ENCODE peak calls at places on chromosomes 13 and 19, in four cellular contexts. B is AG04450, U is glutamatergic neuron, Q is lower leg skin. E is an unnamed sample.

GRCh38 chr13:93079294-93079693 is 147.3 kb upstream of the GPC6 start:
- DNase-seq in B (no peak), U (no peak), Q (no peak), E (no peak)

GRCh38 chr19:30696514-30696913 is 324.3 kb downstream of the ZNF536 start:
- DNase-seq in B (no peak), U (peak; percentile 77), Q (peak; percentile 45), E (no peak)

GRCh38 chr13:93496985-93497673 is 270.5 kb downstream of the GPC6 start:
- DNase-seq in B (no peak), U (no peak), Q (no peak), E (no peak)

GRCh38 chr13:29362849-29363604 is 232.5 kb downstream of the SLC7A1 start:
- DNase-seq in B (peak; percentile 4), U (peak; percentile 61), Q (no peak), E (peak; percentile 22)

GRCh38 chr19:3665681-3666544 is 34.4 kb downstream of the PIP5K1C start:
- DNase-seq in B (no peak), U (peak; percentile 86), Q (peak; percentile 95), E (peak; percentile 67)

GRCh38 chr13:31264146-31264545 is 64.4 kb downstream of the B3GLCT start:
- DNase-seq in B (no peak), U (no peak), Q (no peak), E (no peak)

GRCh38 chr19:12801466-12802266 is at the start of the genes PRDX2 and THSD8:
- DNase-seq in B (no peak), U (peak; percentile 88), Q (peak; percentile 95), E (peak; percentile 80)

GRCh38 chr19:14055396-14055795 is 6.5 kb downstream of the PALM3 start:
- DNase-seq in B (no peak), U (no peak), Q (no peak), E (no peak)

GRCh38 chr13:40660270-40660669 is 6.2 kb downstream of the FOXO1 start:
- DNase-seq in B (no peak), U (no peak), Q (no peak), E (no peak)
- TF ChIP-seq CTCF in B (no peak), U (no peak), Q (no peak), E (no peak)

DNA sequence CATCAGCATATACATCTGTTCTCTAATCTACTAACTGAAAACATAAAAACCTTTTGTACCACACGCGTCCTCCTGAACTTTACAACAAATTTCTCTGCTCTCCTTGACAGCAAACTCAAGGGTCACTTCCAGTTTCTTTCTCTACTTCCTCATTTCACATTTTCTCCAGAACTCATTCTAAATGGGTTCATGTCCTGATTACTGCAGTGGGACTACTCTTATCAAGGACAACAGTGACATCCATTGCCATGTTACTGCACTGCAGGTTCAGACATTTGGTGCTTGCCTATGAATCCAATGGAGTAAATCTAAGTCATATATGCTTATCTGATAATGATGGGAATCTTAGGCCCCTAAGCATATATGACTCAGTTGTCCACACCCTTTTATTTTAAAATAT is 35.3 kb downstream of the FPR3 start:
- DNase-seq in B (no peak), U (no peak), Q (no peak), E (no peak)
- TF ChIP-seq CTCF in B (no peak), U (no peak), Q (no peak), E (peak; percentile 29)

DNA sequence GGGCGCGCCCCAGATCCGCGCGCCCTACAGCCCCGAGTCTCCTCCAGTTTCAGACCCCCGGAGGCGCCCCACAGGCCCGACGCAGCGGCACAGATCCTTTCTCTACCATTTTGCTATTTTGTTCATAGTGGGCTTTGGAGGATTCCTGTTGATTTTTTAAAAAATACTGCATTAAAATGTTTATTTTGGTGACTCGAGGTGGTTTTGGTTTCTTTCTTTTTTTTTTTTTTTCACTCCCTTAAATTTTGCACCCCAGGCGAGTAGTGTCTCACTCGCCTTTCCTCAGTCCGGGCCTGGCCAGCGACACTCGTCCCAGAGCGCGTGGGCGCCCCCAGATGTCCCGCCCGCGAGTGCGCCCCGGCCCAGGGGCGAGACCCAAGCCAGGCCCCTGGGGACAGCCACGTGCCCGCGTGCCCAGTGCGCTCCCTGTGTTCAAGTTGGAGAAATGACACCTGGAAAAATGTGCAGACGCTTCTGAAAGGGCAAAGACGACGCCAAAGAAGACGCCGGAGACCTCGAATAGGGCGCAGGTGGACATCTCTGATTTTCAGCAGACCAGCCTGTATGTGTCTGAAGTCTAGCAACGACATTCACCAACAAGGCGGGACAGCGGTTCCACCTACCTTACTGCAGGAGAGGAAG is 478 bp upstream of the INSR start:
- DNase-seq in B (no peak), U (peak; percentile 62), Q (peak; percentile 92), E (peak; percentile 69)
- TF ChIP-seq CTCF in B (peak; percentile 6), U (no peak), Q (no peak), E (peak; percentile 64)

GRCh38 chr13:98349731-98350305 is 172.7 kb upstream of the RNF113B start:
- DNase-seq in B (no peak), U (peak; percentile 59), Q (peak; percentile 74), E (no peak)
- TF ChIP-seq CTCF in B (no peak), U (no peak), Q (no peak), E (no peak)

GRCh38 chr19:41364546-41365391 is 820 bp upstream of the B9D2 start:
- DNase-seq in B (no peak), U (no peak), Q (no peak), E (no peak)

GRCh38 chr19:41363371-41363752 is 587 bp downstream of the B9D2 start:
- DNase-seq in B (no peak), U (no peak), Q (no peak), E (no peak)

GRCh38 chr19:41363753-41364545 is at the start of gene B9D2:
- DNase-seq in B (peak; percentile 94), U (peak; percentile 96), Q (peak; percentile 99), E (peak; percentile 99)

GRCh38 chr19:41367848-41368301 is 3.9 kb upstream of the B9D2 start:
- DNase-seq in B (peak; percentile 81), U (no peak), Q (no peak), E (no peak)

DNA sequence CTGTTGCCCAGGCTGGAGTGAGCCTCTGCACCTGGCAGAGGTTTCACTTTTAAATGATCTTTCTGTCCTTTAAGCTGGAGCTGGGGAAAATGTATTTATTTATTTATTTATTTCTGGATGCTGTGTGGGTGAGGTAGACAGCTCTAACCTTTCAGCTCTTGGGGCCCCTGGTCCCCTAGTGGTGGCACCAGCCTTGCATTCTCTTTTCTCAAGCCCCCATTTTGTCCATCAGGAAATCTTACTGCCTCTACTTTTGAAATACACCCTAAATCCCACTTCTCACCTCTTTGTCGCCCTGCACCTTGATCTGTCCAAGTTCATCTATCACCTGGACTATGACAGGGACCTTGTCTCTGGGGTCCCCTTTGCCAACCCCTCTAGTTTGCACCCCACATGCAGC is 2.1 kb upstream of the B9D2 start:
- DNase-seq in B (no peak), U (no peak), Q (no peak), E (no peak)
- TF ChIP-seq CTCF in B (peak; percentile 26), U (no peak), Q (no peak), E (no peak)

GRCh38 chr19:5052515-5052914 is 83.6 kb downstream of the KDM4B start:
- DNase-seq in B (no peak), U (no peak), Q (no peak), E (no peak)
- TF ChIP-seq CTCF in B (no peak), U (no peak), Q (no peak), E (no peak)

GRCh38 chr13:34044660-34045080 is 226.7 kb downstream of the RFC3 start:
- DNase-seq in B (peak; percentile 18), U (no peak), Q (no peak), E (no peak)

GRCh38 chr13:34044041-34044440 is 226.1 kb downstream of the RFC3 start:
- DNase-seq in B (no peak), U (no peak), Q (no peak), E (no peak)

GRCh38 chr13:34046457-34046856 is 228.5 kb downstream of the RFC3 start:
- DNase-seq in B (no peak), U (no peak), Q (no peak), E (no peak)

DNA sequence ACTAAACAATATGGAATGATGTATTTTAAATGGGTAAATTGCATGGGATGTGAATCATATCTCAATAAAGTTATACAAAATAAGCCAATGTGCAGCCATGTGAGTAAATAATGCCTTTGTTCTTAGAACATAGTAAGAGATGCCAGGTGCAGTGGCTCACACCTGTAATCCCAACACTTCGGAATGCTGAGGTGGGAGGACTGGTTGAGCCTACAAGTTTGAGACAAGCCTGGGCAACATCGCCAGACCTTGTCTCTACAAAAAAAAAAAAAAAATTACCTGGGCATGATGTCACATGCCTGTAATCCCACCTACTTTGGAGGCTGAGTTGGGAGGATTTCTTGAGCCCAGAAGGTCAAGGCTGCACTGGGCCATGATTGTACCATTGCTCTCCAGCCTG is 230.7 kb downstream of the RFC3 start:
- DNase-seq in B (no peak), U (no peak), Q (no peak), E (no peak)
- TF ChIP-seq CTCF in B (no peak), U (no peak), Q (no peak), E (no peak)

DNA sequence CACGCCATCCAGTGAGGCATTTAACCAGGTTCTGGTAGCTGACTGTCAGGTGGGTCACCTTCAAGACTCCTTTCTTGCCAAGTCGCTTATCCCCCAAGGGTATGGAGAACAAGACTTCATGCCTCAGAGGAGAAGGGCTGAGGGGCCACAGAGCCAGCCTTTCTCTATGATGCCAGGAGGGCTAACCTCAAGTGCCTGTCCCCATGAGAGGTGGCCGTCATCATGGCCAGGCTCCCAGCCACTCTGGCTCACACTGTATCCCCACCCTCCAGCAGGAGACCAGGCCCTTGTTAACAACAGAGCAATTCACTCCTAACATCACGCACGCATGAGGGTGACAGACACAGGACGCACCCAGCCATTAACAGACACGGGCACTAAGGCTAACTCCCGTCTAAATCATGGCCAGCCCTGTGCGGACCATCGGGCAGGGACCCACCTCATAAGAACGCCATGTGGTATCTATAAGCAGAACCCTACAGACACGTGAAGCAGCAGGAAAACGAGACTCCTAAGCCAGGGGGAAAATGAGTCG is 38.6 kb upstream of the ISYNA1 start:
- DNase-seq in B (no peak), U (no peak), Q (no peak), E (no peak)
- TF ChIP-seq CTCF in B (no peak), U (no peak), Q (no peak), E (no peak)